ENCODE peak calls at places on chromosomes 2 and 18, in eight cellular contexts. R is activated CD4-positive, alpha-beta T cell treated with anti-CD3 and anti-CD28 coated beads, Interleukin-2, amount 50 U/mL, for 24 hours; U is GM03348; C is nephron progenitor cell; O is epithelial cell of esophagus; F is spleen; Y is A549; S is esophagus muscularis mucosa. N is an unnamed sample.

GRCh38 chr2:233143700-233144331 is 83.7 kb downstream of the INPP5D start:
- DNase-seq in R (no peak), U (no peak), C (no peak), O (no peak), F (peak), Y (no peak), S (no peak), N (no peak)

GRCh38 chr2:25301453-25302352 is 40.0 kb downstream of the DNMT3A start:
- DNase-seq in R (peak), U (peak), C (no peak), O (peak), F (no peak), Y (no peak), S (no peak), N (peak)

GRCh38 chr2:38201784-38202183 is 125.8 kb upstream of the CYP1B1 start:
- DNase-seq in R (no peak), U (peak), C (no peak), O (no peak), F (no peak), Y (no peak), S (no peak), N (no peak)

GRCh38 chr18:76756491-76757288 is 65.7 kb upstream of the ZNF236 start:
- DNase-seq in R (no peak), U (no peak), C (no peak), O (no peak), F (no peak), Y (no peak), S (no peak), N (peak)

GRCh38 chr18:80119111-80119510 is 10.0 kb downstream of the ADNP2 start:
- DNase-seq in R (no peak), U (no peak), C (peak), O (no peak), F (no peak), Y (no peak), S (no peak), N (no peak)

GRCh38 chr2:210584834-210585233 is 28.4 kb downstream of the CPS1 start:
- DNase-seq in R (no peak), U (no peak), C (no peak), O (peak), F (no peak), Y (no peak), S (no peak), N (no peak)

GRCh38 chr2:72539145-72539552 is 286.7 kb downstream of the EXOC6B start:
- DNase-seq in R (no peak), U (peak), C (no peak), O (no peak), F (no peak), Y (no peak), S (no peak), N (peak)

GRCh38 chr2:5391361-5391760 is 300.8 kb upstream of the SOX11 start:
- DNase-seq in R (no peak), U (no peak), C (peak), O (no peak), F (no peak), Y (no peak), S (peak), N (no peak)

GRCh38 chr2:97868986-97869721 is 126.6 kb downstream of the TMEM131 start:
- DNase-seq in R (no peak), U (peak), C (no peak), O (peak), F (no peak), Y (peak), S (no peak), N (peak)

GRCh38 chr2:2641541-2642410 is 310.7 kb upstream of the MYT1L start:
- DNase-seq in R (no peak), U (no peak), C (no peak), O (no peak), F (no peak), Y (no peak), S (no peak), N (no peak)

GRCh38 chr18:10936211-10937053 is 212.9 kb downstream of the PIEZO2 start:
- DNase-seq in R (no peak), U (no peak), C (no peak), O (no peak), F (no peak), Y (no peak), S (no peak), N (no peak)

GRCh38 chr2:119678021-119678656 is 862 bp upstream of the TMEM177 start:
- DNase-seq in R (no peak), U (no peak), C (no peak), O (no peak), F (peak), Y (no peak), S (no peak), N (no peak)

GRCh38 chr2:142693171-142693950 is 184.1 kb upstream of the KYNU start:
- DNase-seq in R (no peak), U (no peak), C (no peak), O (peak), F (no peak), Y (no peak), S (no peak), N (no peak)

GRCh38 chr2:120398961-120399888 is 53.3 kb downstream of the INHBB start:
- DNase-seq in R (no peak), U (no peak), C (no peak), O (peak), F (peak), Y (peak), S (no peak), N (no peak)

N was measured in fibroblast of gingiva.